ENCODE peak calls at places on chromosomes 7 and 10, in five cellular contexts. One of them, this sample, is unnamed.

GRCh38 chr10:46234431-46235060 is 52.3 kb upstream of the ANTXRL start:
- DNase-seq in suprapubic skin: peak
- DNase-seq in body of pancreas: no peak
- DNase-seq in NB4: no peak
- DNase-seq in lower leg skin: peak
- DNase-seq in this sample: no peak

GRCh38 chr10:59234814-59235429 is 58.5 kb downstream of the PHYHIPL start:
- DNase-seq in suprapubic skin: no peak
- DNase-seq in body of pancreas: peak
- DNase-seq in NB4: peak
- DNase-seq in lower leg skin: no peak
- DNase-seq in this sample: no peak

GRCh38 chr7:121202834-121203233 is 126.0 kb upstream of the WNT16 start:
- DNase-seq in suprapubic skin: no peak
- DNase-seq in body of pancreas: no peak
- DNase-seq in NB4: no peak
- DNase-seq in lower leg skin: no peak
- DNase-seq in this sample: no peak

GRCh38 chr10:17649836-17650235 is 5.9 kb downstream of the STAM start:
- DNase-seq in suprapubic skin: no peak
- DNase-seq in body of pancreas: no peak
- DNase-seq in NB4: no peak
- DNase-seq in lower leg skin: no peak
- DNase-seq in this sample: no peak

GRCh38 chr10:18179901-18180300 is 39.7 kb downstream of the CACNB2 start:
- DNase-seq in suprapubic skin: no peak
- DNase-seq in body of pancreas: peak
- DNase-seq in NB4: no peak
- DNase-seq in lower leg skin: no peak
- DNase-seq in this sample: no peak

GRCh38 chr7:69564454-69565417 is 33.5 kb upstream of the AUTS2 start:
- DNase-seq in suprapubic skin: no peak
- DNase-seq in body of pancreas: peak
- DNase-seq in NB4: peak
- DNase-seq in lower leg skin: peak
- DNase-seq in this sample: peak

GRCh38 chr10:75143353-75143752 is 31.9 kb downstream of the SAMD8 start:
- DNase-seq in suprapubic skin: no peak
- DNase-seq in body of pancreas: no peak
- DNase-seq in NB4: no peak
- DNase-seq in lower leg skin: no peak
- DNase-seq in this sample: no peak

GRCh38 chr10:62935022-62935421 is 118.9 kb upstream of the EGR2 start:
- DNase-seq in suprapubic skin: no peak
- DNase-seq in body of pancreas: no peak
- DNase-seq in NB4: no peak
- DNase-seq in lower leg skin: no peak
- DNase-seq in this sample: no peak

GRCh38 chr7:28228386-28228785 is 47.8 kb upstream of the JAZF1 start:
- DNase-seq in suprapubic skin: no peak
- DNase-seq in body of pancreas: no peak
- DNase-seq in NB4: no peak
- DNase-seq in lower leg skin: no peak
- DNase-seq in this sample: no peak

GRCh38 chr7:128167316-128167691 is 73.8 kb upstream of the LEP start:
- DNase-seq in suprapubic skin: no peak
- DNase-seq in body of pancreas: peak
- DNase-seq in NB4: peak
- DNase-seq in lower leg skin: no peak
- DNase-seq in this sample: peak

GRCh38 chr7:11428877-11429617 is 403.0 kb downstream of the THSD7A start:
- DNase-seq in suprapubic skin: no peak
- DNase-seq in body of pancreas: no peak
- DNase-seq in NB4: no peak
- DNase-seq in lower leg skin: no peak
- DNase-seq in this sample: no peak

DNA sequence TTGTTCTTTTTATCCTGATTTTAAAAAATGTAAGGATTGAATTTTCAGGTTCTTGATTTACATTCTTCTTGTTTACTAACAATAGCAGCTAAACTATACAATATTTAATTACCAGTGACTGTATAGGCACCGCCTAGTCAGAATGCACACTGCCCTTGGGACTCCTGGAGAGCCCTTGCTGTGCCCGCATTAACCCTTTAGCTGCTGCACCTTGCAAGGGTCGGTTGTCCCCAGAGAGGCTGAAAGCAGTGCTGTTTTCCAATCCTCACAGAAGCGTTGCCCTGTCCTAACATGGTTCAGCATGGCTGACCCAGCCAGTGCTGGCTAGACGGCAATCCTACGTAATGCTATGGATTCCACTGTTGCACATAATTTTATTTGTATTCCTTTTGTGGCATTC is 102.6 kb downstream of the HECW1 start:
- DNase-seq in suprapubic skin: no peak
- DNase-seq in body of pancreas: no peak
- DNase-seq in NB4: no peak
- DNase-seq in lower leg skin: no peak
- DNase-seq in this sample: no peak
- H3K4me3 ChIP-seq in suprapubic skin: no peak
- H3K4me3 ChIP-seq in body of pancreas: no peak
- H3K4me3 ChIP-seq in NB4: no peak
- H3K4me3 ChIP-seq in lower leg skin: no peak
- H3K4me3 ChIP-seq in this sample: no peak

GRCh38 chr7:105678811-105679495 is 97.7 kb upstream of the EFCAB10 start:
- DNase-seq in suprapubic skin: peak
- DNase-seq in body of pancreas: peak
- DNase-seq in NB4: peak
- DNase-seq in lower leg skin: peak
- DNase-seq in this sample: peak
- TF ChIP-seq POLR2A in suprapubic skin: no peak
- TF ChIP-seq POLR2A in body of pancreas: peak
- TF ChIP-seq POLR2A in NB4: peak
- TF ChIP-seq POLR2A in lower leg skin: no peak
- TF ChIP-seq POLR2A in this sample: peak

DNA sequence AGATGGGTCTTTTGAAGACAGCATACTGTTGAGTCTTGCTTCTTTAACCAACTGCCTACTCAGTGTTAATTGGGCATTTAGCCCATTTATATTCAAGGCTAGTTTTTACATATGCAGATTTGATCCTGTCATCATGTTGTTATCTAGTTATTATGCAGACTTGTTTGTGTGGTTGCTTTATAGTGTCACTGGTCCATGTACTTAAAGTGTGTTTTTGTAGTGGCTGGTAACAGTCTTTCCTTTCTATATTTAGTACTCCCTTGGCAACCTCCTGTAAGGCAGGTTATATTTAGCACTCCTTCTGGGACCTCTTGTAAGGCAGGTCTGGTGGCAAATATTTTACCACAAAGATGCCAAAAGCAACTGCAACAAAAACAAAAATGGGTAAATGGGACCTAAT is 66.7 kb downstream of the TES start:
- DNase-seq in suprapubic skin: no peak
- DNase-seq in body of pancreas: no peak
- DNase-seq in NB4: no peak
- DNase-seq in lower leg skin: no peak
- DNase-seq in this sample: no peak
- TF ChIP-seq CTCF in suprapubic skin: no peak
- TF ChIP-seq CTCF in body of pancreas: no peak
- TF ChIP-seq CTCF in NB4: no peak
- TF ChIP-seq CTCF in lower leg skin: no peak
- TF ChIP-seq CTCF in this sample: no peak

DNA sequence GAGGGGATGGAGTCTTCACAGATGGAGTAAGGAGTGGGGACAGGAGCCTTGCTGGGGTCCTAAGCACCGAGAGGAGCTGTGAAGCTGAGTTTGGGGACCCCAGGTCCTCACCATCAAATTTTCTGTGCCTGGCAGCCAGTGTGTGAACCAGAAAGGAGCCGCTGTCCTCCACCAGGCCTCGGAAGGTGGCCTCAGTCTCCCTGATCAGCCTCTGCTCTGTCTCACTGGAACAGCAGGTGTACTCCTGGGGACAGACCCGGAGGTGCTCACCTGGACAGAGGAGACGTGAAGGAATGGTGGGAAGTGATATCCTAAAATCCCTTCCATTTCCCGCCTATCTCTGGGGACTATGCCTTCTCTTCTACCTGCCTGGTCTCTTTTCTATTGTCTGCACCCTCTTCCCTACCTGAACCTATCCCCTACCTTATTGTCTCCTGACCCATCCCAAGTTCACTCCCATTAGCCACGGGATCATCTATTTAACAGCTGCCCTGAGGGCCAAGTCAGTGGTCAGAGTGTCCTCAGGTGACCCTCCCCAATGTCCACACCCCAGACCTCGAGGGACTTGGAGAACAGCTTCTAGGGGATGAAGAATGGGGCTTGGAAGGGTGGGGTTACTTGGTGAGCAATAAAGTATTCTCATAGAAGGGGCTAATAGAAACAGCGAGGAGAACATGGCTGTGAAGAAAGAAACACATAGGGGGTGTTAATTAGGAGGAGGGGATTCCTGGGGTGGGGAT is 915 bp downstream of the GPC2 start:
- DNase-seq in suprapubic skin: no peak
- DNase-seq in body of pancreas: no peak
- DNase-seq in NB4: no peak
- DNase-seq in lower leg skin: no peak
- DNase-seq in this sample: no peak
- H3K4me3 ChIP-seq in suprapubic skin: peak
- H3K4me3 ChIP-seq in body of pancreas: no peak
- H3K4me3 ChIP-seq in NB4: no peak
- H3K4me3 ChIP-seq in lower leg skin: no peak
- H3K4me3 ChIP-seq in this sample: no peak

GRCh38 chr10:43407576-43408330 is 1.2 kb downstream of the HNRNPF start:
- DNase-seq in suprapubic skin: peak
- DNase-seq in body of pancreas: peak
- DNase-seq in NB4: peak
- DNase-seq in lower leg skin: peak
- DNase-seq in this sample: peak

GRCh38 chr10:43408331-43408709 is 666 bp downstream of the HNRNPF start:
- DNase-seq in suprapubic skin: peak
- DNase-seq in body of pancreas: peak
- DNase-seq in NB4: no peak
- DNase-seq in lower leg skin: no peak
- DNase-seq in this sample: no peak

GRCh38 chr10:43410345-43410744 is 1.4 kb upstream of the HNRNPF start:
- DNase-seq in suprapubic skin: no peak
- DNase-seq in body of pancreas: no peak
- DNase-seq in NB4: no peak
- DNase-seq in lower leg skin: no peak
- DNase-seq in this sample: no peak

GRCh38 chr10:43408710-43409384 is at the start of gene HNRNPF:
- DNase-seq in suprapubic skin: peak
- DNase-seq in body of pancreas: peak
- DNase-seq in NB4: peak
- DNase-seq in lower leg skin: peak
- DNase-seq in this sample: peak

DNA sequence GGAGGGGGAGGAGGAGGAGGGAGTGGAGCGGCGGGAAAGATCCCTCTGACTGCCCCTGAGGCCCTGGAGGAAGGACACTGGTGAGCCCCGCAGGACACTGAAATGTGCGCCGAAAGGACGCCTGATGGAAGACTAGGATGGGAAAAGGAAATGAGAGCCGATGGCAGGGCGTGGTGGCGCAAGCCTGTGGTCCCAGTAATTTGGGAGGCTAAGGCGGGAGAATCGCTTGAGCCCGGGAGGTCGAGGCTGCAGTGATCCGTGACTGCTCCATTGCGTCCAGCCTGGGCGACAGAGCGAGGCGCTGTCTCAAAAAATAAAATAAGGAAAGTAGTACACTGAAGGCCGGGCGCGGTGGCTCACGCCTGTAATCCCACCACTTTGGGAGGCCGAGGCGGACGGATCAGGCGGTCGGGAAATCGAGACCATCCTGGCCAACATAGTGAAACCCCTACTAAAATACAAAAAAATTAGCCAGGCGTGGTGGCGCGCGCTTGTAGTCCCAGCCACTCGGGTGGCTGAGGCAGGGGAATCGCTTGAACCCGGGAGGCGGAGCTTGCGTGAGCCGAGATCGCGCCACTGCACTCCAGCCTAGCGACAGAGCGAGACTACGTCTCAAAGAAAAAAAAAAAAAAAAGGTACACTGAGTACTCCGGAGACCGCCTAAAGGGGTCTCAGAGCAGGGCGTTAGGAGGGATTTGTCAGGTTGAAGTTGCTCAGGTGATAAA is 561 bp upstream of the HNRNPF start:
- DNase-seq in suprapubic skin: no peak
- DNase-seq in body of pancreas: peak
- DNase-seq in NB4: peak
- DNase-seq in lower leg skin: peak
- DNase-seq in this sample: peak
- TF ChIP-seq POLR2A in suprapubic skin: no peak
- TF ChIP-seq POLR2A in body of pancreas: peak
- TF ChIP-seq POLR2A in NB4: no peak
- TF ChIP-seq POLR2A in lower leg skin: no peak
- TF ChIP-seq POLR2A in this sample: no peak

GRCh38 chr7:57375783-57376182 is 74.2 kb upstream of the ZNF716 start:
- DNase-seq in suprapubic skin: no peak
- DNase-seq in body of pancreas: no peak
- DNase-seq in NB4: no peak
- DNase-seq in lower leg skin: no peak
- DNase-seq in this sample: peak

GRCh38 chr7:57370739-57371098 is 79.3 kb upstream of the ZNF716 start:
- DNase-seq in suprapubic skin: no peak
- DNase-seq in body of pancreas: no peak
- DNase-seq in NB4: no peak
- DNase-seq in lower leg skin: no peak
- DNase-seq in this sample: no peak

GRCh38 chr7:57364933-57365710 is 84.9 kb upstream of the ZNF716 start:
- DNase-seq in suprapubic skin: no peak
- DNase-seq in body of pancreas: no peak
- DNase-seq in NB4: no peak
- DNase-seq in lower leg skin: no peak
- DNase-seq in this sample: no peak

GRCh38 chr7:57367171-57367570 is 82.8 kb upstream of the ZNF716 start:
- DNase-seq in suprapubic skin: no peak
- DNase-seq in body of pancreas: no peak
- DNase-seq in NB4: no peak
- DNase-seq in lower leg skin: no peak
- DNase-seq in this sample: no peak

DNA sequence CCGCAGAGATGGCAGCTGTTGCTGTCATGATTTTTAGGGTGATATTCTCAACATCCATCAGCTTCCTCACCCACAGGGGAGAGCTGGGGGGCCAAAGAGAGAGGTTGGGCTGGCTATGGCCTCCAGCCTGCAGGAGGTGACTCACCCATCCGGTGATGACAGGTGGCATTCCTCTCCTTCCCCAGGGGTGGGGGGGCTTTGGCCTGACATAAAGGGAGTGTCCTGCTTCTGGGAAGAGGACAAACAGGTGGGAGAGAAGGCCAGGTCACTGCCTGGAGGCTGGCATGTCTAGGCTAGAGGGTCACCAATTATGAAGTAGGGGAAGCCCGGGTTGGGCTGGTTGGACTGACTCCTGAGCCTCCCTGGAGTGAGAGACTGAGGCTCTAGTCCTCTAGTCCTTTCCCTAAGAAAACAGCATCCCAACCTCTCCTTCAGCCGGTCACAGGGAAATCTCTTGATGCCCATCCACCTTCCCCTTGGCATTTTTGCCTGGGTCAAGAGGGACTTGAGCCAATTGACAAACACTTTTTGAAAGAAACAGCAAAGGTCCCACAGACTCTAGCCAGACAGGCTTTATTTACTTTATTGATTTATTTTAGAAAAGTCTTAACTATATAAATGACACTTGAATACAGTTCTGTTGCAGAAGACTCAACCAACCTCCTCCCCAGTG is 79.8 kb upstream of the ZNF716 start:
- DNase-seq in suprapubic skin: no peak
- DNase-seq in body of pancreas: no peak
- DNase-seq in NB4: no peak
- DNase-seq in lower leg skin: no peak
- DNase-seq in this sample: peak
- TF ChIP-seq CTCF in suprapubic skin: no peak
- TF ChIP-seq CTCF in body of pancreas: no peak
- TF ChIP-seq CTCF in NB4: no peak
- TF ChIP-seq CTCF in lower leg skin: no peak
- TF ChIP-seq CTCF in this sample: no peak